ENCODE peak calls at places on chromosomes 6 and 20, in seven cellular contexts. X, C, T, D, L, Z and O are unnamed samples.

GRCh38 chr20:5848711-5849505 is 98.7 kb downstream of the SHLD1 start:
- DNase-seq in T (no peak), Z (peak), X (peak), C (no peak), L (no peak), D (no peak), O (no peak)

GRCh38 chr6:84524636-84525035 is 239.8 kb downstream of the TBX18 start:
- DNase-seq in L (no peak), C (no peak), T (no peak), D (no peak), X (no peak), Z (no peak), O (no peak)

GRCh38 chr6:169933839-169934698 is 182.6 kb downstream of the ERMARD start:
- DNase-seq in C (peak), Z (no peak), T (no peak), D (no peak), L (peak), X (no peak), O (no peak)

GRCh38 chr6:81793811-81794210 is 41.3 kb upstream of the TENT5A start:
- DNase-seq in D (no peak), X (peak), T (no peak), Z (no peak), C (no peak), L (no peak), O (no peak)

GRCh38 chr6:50264995-50265571 is 215.4 kb upstream of the DEFB112 start:
- DNase-seq in T (no peak), X (no peak), L (no peak), Z (no peak), D (no peak), C (no peak), O (peak)

GRCh38 chr6:14276667-14277404 is 159.3 kb downstream of the CD83 start:
- DNase-seq in L (no peak), C (no peak), D (peak), Z (no peak), X (peak), T (no peak), O (no peak)

GRCh38 chr6:40950986-40951730 is 87.9 kb downstream of the UNC5CL start:
- DNase-seq in T (no peak), Z (no peak), L (no peak), D (no peak), X (peak), C (no peak), O (no peak)

GRCh38 chr20:57693002-57693582 is 16.7 kb downstream of the PMEPA1 start:
- DNase-seq in Z (no peak), C (peak), D (no peak), L (no peak), X (peak), T (no peak), O (no peak)

GRCh38 chr20:17676942-17677341 is 5.1 kb downstream of the RRBP1 start:
- DNase-seq in X (peak), L (no peak), C (no peak), T (no peak), Z (no peak), D (no peak), O (no peak)

GRCh38 chr20:24955045-24955444 is 6.0 kb downstream of the CST7 start:
- DNase-seq in C (no peak), T (no peak), D (no peak), L (no peak), Z (no peak), X (no peak), O (peak)

GRCh38 chr6:90005048-90005827 is 111.0 kb downstream of the GJA10 start:
- DNase-seq in T (no peak), L (no peak), X (no peak), C (no peak), Z (no peak), D (no peak), O (peak)

GRCh38 chr6:101429291-101429690 is 35.8 kb downstream of the GRIK2 start:
- DNase-seq in Z (no peak), X (peak), T (no peak), L (no peak), C (no peak), D (no peak), O (no peak)

GRCh38 chr20:63102720-63103375 is 96.1 kb upstream of the BHLHE23 start:
- DNase-seq in T (peak), C (peak), D (peak), L (no peak), X (peak), Z (peak), O (peak)

GRCh38 chr6:136920216-136920857 is 1.8 kb upstream of the SLC35D3 start:
- DNase-seq in C (peak), Z (no peak), X (no peak), T (no peak), L (no peak), D (no peak), O (no peak)

GRCh38 chr6:15509335-15509933 is 153.4 kb downstream of the DTNBP1 start:
- DNase-seq in T (no peak), C (no peak), Z (no peak), X (no peak), D (no peak), L (no peak), O (no peak)

GRCh38 chr6:128173290-128173689 is 272.4 kb upstream of the THEMIS start:
- DNase-seq in D (no peak), T (no peak), L (no peak), Z (no peak), X (peak), C (no peak), O (no peak)

GRCh38 chr6:148723484-148723883 is 23.3 kb upstream of the UST start:
- DNase-seq in X (peak), T (no peak), D (no peak), C (no peak), Z (no peak), L (no peak), O (no peak)

GRCh38 chr6:158813032-158813431 is 6.1 kb downstream of the EZR start:
- DNase-seq in X (no peak), T (no peak), Z (no peak), C (no peak), L (no peak), D (no peak), O (no peak)